ENCODE peak calls at places on chromosomes 4 and X, in ten cellular contexts. One of them, this sample, is unnamed.

GRCh38 chrX:47523297-47523696 is 37.7 kb upstream of the ARAF start:
- DNase-seq in dorsolateral prefrontal cortex: peak; percentile 78
- DNase-seq in epithelial cell of proximal tubule: no peak
- DNase-seq in esophagus muscularis mucosa: peak; percentile 92
- DNase-seq in GM06990: peak; percentile 85
- DNase-seq in GM23338: peak; percentile 72
- DNase-seq in lung: peak; percentile 83
- DNase-seq in DND-41: peak; percentile 79
- DNase-seq in upper lobe of right lung: peak; percentile 90
- DNase-seq in tibial nerve: peak; percentile 56
- DNase-seq in this sample: peak; percentile 58

GRCh38 chrX:7941390-7942042 is 14.3 kb upstream of the PNPLA4 start:
- DNase-seq in dorsolateral prefrontal cortex: no peak
- DNase-seq in epithelial cell of proximal tubule: no peak
- DNase-seq in tibial nerve: no peak
- DNase-seq in esophagus muscularis mucosa: no peak
- DNase-seq in upper lobe of right lung: no peak
- DNase-seq in GM06990: no peak
- DNase-seq in lung: no peak
- DNase-seq in DND-41: peak; percentile 21
- DNase-seq in GM23338: peak; percentile 37
- DNase-seq in this sample: peak; percentile 20

GRCh38 chr4:3669553-3669949 is 96.6 kb upstream of the ADRA2C start:
- DNase-seq in dorsolateral prefrontal cortex: no peak
- DNase-seq in GM06990: no peak
- DNase-seq in epithelial cell of proximal tubule: no peak
- DNase-seq in tibial nerve: no peak
- DNase-seq in DND-41: no peak
- DNase-seq in GM23338: no peak
- DNase-seq in esophagus muscularis mucosa: no peak
- DNase-seq in upper lobe of right lung: no peak
- DNase-seq in lung: no peak
- DNase-seq in this sample: no peak

GRCh38 chrX:132086717-132087116 is 41.1 kb downstream of the FRMD7 start:
- DNase-seq in GM06990: no peak
- DNase-seq in dorsolateral prefrontal cortex: no peak
- DNase-seq in upper lobe of right lung: no peak
- DNase-seq in GM23338: no peak
- DNase-seq in DND-41: no peak
- DNase-seq in esophagus muscularis mucosa: no peak
- DNase-seq in tibial nerve: no peak
- DNase-seq in lung: no peak
- DNase-seq in epithelial cell of proximal tubule: no peak
- DNase-seq in this sample: peak; percentile 12

GRCh38 chr4:79247695-79248394 is 78.0 kb downstream of the NAA11 start:
- DNase-seq in GM23338: no peak
- DNase-seq in DND-41: no peak
- DNase-seq in lung: no peak
- DNase-seq in GM06990: no peak
- DNase-seq in epithelial cell of proximal tubule: no peak
- DNase-seq in tibial nerve: no peak
- DNase-seq in dorsolateral prefrontal cortex: no peak
- DNase-seq in upper lobe of right lung: no peak
- DNase-seq in esophagus muscularis mucosa: no peak
- DNase-seq in this sample: no peak

GRCh38 chrX:80879143-80879542 is 69.5 kb upstream of the BRWD3 start:
- DNase-seq in dorsolateral prefrontal cortex: no peak
- DNase-seq in upper lobe of right lung: no peak
- DNase-seq in DND-41: no peak
- DNase-seq in GM23338: no peak
- DNase-seq in epithelial cell of proximal tubule: no peak
- DNase-seq in tibial nerve: peak; percentile 4
- DNase-seq in lung: no peak
- DNase-seq in esophagus muscularis mucosa: no peak
- DNase-seq in GM06990: no peak
- DNase-seq in this sample: no peak

GRCh38 chr4:49000806-49001205 is 14.7 kb downstream of the CWH43 start:
- DNase-seq in tibial nerve: no peak
- DNase-seq in DND-41: no peak
- DNase-seq in upper lobe of right lung: no peak
- DNase-seq in dorsolateral prefrontal cortex: no peak
- DNase-seq in GM06990: no peak
- DNase-seq in esophagus muscularis mucosa: no peak
- DNase-seq in GM23338: no peak
- DNase-seq in lung: no peak
- DNase-seq in epithelial cell of proximal tubule: no peak
- DNase-seq in this sample: no peak

GRCh38 chr4:153244969-153245368 is 40.7 kb downstream of the TRIM2 start:
- DNase-seq in DND-41: no peak
- DNase-seq in GM23338: no peak
- DNase-seq in esophagus muscularis mucosa: no peak
- DNase-seq in lung: no peak
- DNase-seq in epithelial cell of proximal tubule: no peak
- DNase-seq in dorsolateral prefrontal cortex: no peak
- DNase-seq in tibial nerve: no peak
- DNase-seq in GM06990: no peak
- DNase-seq in upper lobe of right lung: no peak
- DNase-seq in this sample: no peak

GRCh38 chr4:10011277-10011676 is 10.0 kb downstream of the SLC2A9 start:
- DNase-seq in GM06990: no peak
- DNase-seq in DND-41: no peak
- DNase-seq in GM23338: no peak
- DNase-seq in epithelial cell of proximal tubule: no peak
- DNase-seq in dorsolateral prefrontal cortex: no peak
- DNase-seq in lung: no peak
- DNase-seq in upper lobe of right lung: no peak
- DNase-seq in esophagus muscularis mucosa: no peak
- DNase-seq in tibial nerve: no peak
- DNase-seq in this sample: no peak

GRCh38 chr4:147683172-147683571 is 791 bp downstream of the PRMT9 start:
- DNase-seq in GM06990: no peak
- DNase-seq in epithelial cell of proximal tubule: no peak
- DNase-seq in esophagus muscularis mucosa: no peak
- DNase-seq in DND-41: peak; percentile 23
- DNase-seq in dorsolateral prefrontal cortex: no peak
- DNase-seq in GM23338: peak; percentile 11
- DNase-seq in tibial nerve: peak; percentile 23
- DNase-seq in lung: no peak
- DNase-seq in upper lobe of right lung: no peak
- DNase-seq in this sample: peak; percentile 35

GRCh38 chr4:158671915-158672806 is at the start of gene ETFDH:
- DNase-seq in esophagus muscularis mucosa: peak; percentile 100
- DNase-seq in dorsolateral prefrontal cortex: peak; percentile 99
- DNase-seq in GM06990: peak; percentile 100
- DNase-seq in upper lobe of right lung: peak; percentile 100
- DNase-seq in lung: peak; percentile 99
- DNase-seq in GM23338: peak; percentile 98
- DNase-seq in tibial nerve: peak; percentile 98
- DNase-seq in epithelial cell of proximal tubule: peak; percentile 94
- DNase-seq in DND-41: peak; percentile 99
- DNase-seq in this sample: peak; percentile 99
- TF ChIP-seq CTCF in esophagus muscularis mucosa: peak; percentile 58
- TF ChIP-seq CTCF in dorsolateral prefrontal cortex: peak; percentile 69
- TF ChIP-seq CTCF in GM06990: peak; percentile 83
- TF ChIP-seq CTCF in upper lobe of right lung: peak; percentile 63
- TF ChIP-seq CTCF in lung: peak; percentile 60
- TF ChIP-seq CTCF in GM23338: peak; percentile 83
- TF ChIP-seq CTCF in tibial nerve: peak; percentile 55
- TF ChIP-seq CTCF in epithelial cell of proximal tubule: peak; percentile 56
- TF ChIP-seq CTCF in DND-41: peak; percentile 83
- TF ChIP-seq CTCF in this sample: peak; percentile 39

DNA sequence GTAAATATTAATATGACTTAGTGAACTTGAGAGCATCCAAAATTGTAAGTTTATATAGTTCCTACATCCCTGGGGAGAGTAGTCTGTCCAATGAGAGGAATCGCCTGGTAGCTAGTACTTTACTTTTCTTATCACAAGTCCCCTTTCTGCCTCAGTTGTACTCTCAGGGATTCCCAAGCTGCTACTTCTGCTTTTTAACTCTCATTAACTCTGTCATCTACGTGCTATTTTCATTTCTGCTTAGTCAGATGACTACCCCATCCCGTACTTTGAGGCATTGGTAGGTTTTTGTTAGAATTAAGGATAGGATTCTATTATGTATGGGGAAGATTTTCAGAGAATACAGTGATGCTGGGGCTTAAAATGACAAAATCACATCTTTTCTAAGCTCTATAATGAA is 24.7 kb downstream of the RBPJ start:
- DNase-seq in tibial nerve: no peak
- DNase-seq in DND-41: no peak
- DNase-seq in dorsolateral prefrontal cortex: no peak
- DNase-seq in epithelial cell of proximal tubule: no peak
- DNase-seq in lung: no peak
- DNase-seq in esophagus muscularis mucosa: no peak
- DNase-seq in GM06990: no peak
- DNase-seq in upper lobe of right lung: no peak
- DNase-seq in GM23338: no peak
- DNase-seq in this sample: no peak
- H3K4me3 ChIP-seq in tibial nerve: no peak overlapping the region
- H3K4me3 ChIP-seq in DND-41: no peak overlapping the region
- H3K4me3 ChIP-seq in dorsolateral prefrontal cortex: peak overlapping the region; percentile 43
- H3K4me3 ChIP-seq in epithelial cell of proximal tubule: peak overlapping the region; percentile 23
- H3K4me3 ChIP-seq in lung: no peak overlapping the region
- H3K4me3 ChIP-seq in esophagus muscularis mucosa: no peak overlapping the region
- H3K4me3 ChIP-seq in GM06990: no peak overlapping the region
- H3K4me3 ChIP-seq in upper lobe of right lung: peak overlapping the region; percentile 6
- H3K4me3 ChIP-seq in GM23338: peak overlapping the region; percentile 5
- H3K4me3 ChIP-seq in this sample: no peak overlapping the region

DNA sequence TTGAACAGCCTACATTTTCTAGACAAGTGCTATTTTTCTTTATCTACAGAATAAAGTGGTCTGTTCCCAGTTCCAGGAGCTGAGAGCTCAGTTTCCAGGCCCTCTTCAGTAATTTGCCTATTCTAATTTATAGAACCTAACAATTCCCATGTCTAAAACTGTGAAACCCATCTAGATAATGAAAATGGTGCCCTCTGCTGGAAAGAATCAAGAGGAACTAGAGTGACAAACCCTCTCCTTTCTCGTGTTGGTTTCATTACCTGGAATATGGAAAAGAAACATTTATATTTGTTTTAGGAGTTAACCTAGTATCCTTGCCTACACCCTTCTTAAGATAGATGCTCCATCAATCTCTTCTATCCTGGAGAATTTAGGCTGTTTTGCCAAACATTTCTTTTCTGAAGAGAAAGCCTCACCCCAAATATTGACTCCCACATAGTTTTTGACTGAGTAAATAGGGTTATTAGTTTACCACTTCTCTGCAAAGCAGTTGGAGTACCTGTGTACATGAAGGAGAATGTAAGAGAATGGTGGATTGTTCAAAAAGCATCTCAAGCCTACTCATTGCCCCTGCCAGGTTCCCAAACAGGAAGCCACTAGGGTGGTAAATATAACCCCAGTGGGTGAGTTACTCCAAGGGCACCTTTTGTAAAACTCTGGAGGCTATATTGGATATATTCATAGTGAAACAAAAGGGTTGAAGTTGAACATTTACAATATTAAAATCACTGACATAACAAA is 121.6 kb downstream of the RASL11B start:
- DNase-seq in upper lobe of right lung: no peak
- DNase-seq in esophagus muscularis mucosa: no peak
- DNase-seq in GM23338: peak; percentile 89
- DNase-seq in tibial nerve: peak; percentile 70
- DNase-seq in DND-41: no peak
- DNase-seq in lung: no peak
- DNase-seq in dorsolateral prefrontal cortex: no peak
- DNase-seq in GM06990: no peak
- DNase-seq in epithelial cell of proximal tubule: peak; percentile 25
- DNase-seq in this sample: peak; percentile 75
- TF ChIP-seq CTCF in upper lobe of right lung: peak; percentile 75
- TF ChIP-seq CTCF in esophagus muscularis mucosa: peak; percentile 64
- TF ChIP-seq CTCF in GM23338: peak; percentile 68
- TF ChIP-seq CTCF in tibial nerve: peak; percentile 67
- TF ChIP-seq CTCF in DND-41: peak; percentile 80
- TF ChIP-seq CTCF in lung: peak; percentile 53
- TF ChIP-seq CTCF in dorsolateral prefrontal cortex: peak; percentile 86
- TF ChIP-seq CTCF in GM06990: peak; percentile 54
- TF ChIP-seq CTCF in epithelial cell of proximal tubule: peak; percentile 75
- TF ChIP-seq CTCF in this sample: peak; percentile 76

GRCh38 chrX:40146471-40147398 is 49.0 kb upstream of the BCOR start:
- DNase-seq in tibial nerve: no peak
- DNase-seq in DND-41: peak; percentile 65
- DNase-seq in epithelial cell of proximal tubule: no peak
- DNase-seq in dorsolateral prefrontal cortex: no peak
- DNase-seq in upper lobe of right lung: no peak
- DNase-seq in lung: no peak
- DNase-seq in esophagus muscularis mucosa: no peak
- DNase-seq in GM06990: no peak
- DNase-seq in GM23338: peak; percentile 62
- DNase-seq in this sample: no peak

GRCh38 chrX:40147399-40148188 is 49.8 kb upstream of the BCOR start:
- DNase-seq in upper lobe of right lung: no peak
- DNase-seq in GM23338: peak; percentile 41
- DNase-seq in epithelial cell of proximal tubule: no peak
- DNase-seq in GM06990: no peak
- DNase-seq in tibial nerve: no peak
- DNase-seq in DND-41: no peak
- DNase-seq in esophagus muscularis mucosa: no peak
- DNase-seq in dorsolateral prefrontal cortex: no peak
- DNase-seq in lung: no peak
- DNase-seq in this sample: no peak

GRCh38 chrX:40145001-40145631 is 47.4 kb upstream of the BCOR start:
- DNase-seq in lung: no peak
- DNase-seq in tibial nerve: no peak
- DNase-seq in dorsolateral prefrontal cortex: no peak
- DNase-seq in epithelial cell of proximal tubule: no peak
- DNase-seq in upper lobe of right lung: peak; percentile 69
- DNase-seq in GM23338: peak; percentile 66
- DNase-seq in DND-41: peak; percentile 27
- DNase-seq in esophagus muscularis mucosa: no peak
- DNase-seq in GM06990: no peak
- DNase-seq in this sample: no peak

GRCh38 chrX:40144576-40144975 is 46.8 kb upstream of the BCOR start:
- DNase-seq in dorsolateral prefrontal cortex: no peak
- DNase-seq in DND-41: no peak
- DNase-seq in upper lobe of right lung: no peak
- DNase-seq in GM06990: no peak
- DNase-seq in lung: no peak
- DNase-seq in esophagus muscularis mucosa: no peak
- DNase-seq in GM23338: peak; percentile 50
- DNase-seq in epithelial cell of proximal tubule: no peak
- DNase-seq in tibial nerve: no peak
- DNase-seq in this sample: no peak

DNA sequence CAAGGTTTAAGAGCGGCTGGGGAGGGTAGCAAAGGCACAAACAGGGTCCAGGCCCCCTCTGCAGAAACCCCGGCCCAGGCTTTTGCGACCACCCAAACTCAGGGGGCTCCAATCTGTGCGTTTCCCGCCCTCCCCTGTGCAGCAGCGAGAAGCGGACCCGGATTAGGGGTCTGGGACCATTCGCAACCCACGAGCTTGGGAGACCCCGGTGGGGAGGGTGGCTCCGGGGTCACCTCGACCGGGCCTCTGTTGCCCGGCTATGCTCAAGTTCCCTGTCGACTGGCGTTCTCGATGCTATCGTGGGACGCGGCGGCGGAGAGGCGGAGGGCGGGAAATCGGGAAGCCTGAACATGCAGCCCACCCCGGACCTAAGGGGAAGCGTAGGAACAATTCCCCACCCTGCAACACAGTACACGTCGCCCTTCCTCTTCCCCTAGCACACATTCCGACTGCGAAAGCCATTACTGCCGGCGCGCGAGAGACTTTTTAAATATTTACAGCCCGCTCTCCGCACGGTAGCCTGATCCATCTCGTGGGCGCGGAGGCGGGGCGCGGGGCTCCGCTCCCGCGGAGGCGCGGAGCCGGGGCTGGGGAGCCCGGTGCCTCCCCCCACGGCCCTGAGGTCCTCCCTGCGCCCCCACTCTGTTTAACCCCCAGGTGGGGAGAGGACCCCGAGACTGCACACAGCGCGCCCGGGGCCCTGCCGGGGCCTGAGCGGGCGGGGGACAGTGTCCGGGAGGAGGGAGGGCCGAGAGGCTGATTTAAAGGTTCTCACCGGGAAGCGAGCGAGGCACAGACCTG is 48.1 kb upstream of the BCOR start:
- DNase-seq in DND-41: peak; percentile 26
- DNase-seq in tibial nerve: no peak
- DNase-seq in epithelial cell of proximal tubule: no peak
- DNase-seq in GM23338: no peak
- DNase-seq in esophagus muscularis mucosa: no peak
- DNase-seq in dorsolateral prefrontal cortex: no peak
- DNase-seq in upper lobe of right lung: no peak
- DNase-seq in GM06990: no peak
- DNase-seq in lung: no peak
- DNase-seq in this sample: no peak
- H3K4me3 ChIP-seq in DND-41: peak overlapping the region; percentile 71
- H3K4me3 ChIP-seq in tibial nerve: peak overlapping the region; percentile 45
- H3K4me3 ChIP-seq in epithelial cell of proximal tubule: peak overlapping the region; percentile 61
- H3K4me3 ChIP-seq in GM23338: peak overlapping the region; percentile 58
- H3K4me3 ChIP-seq in esophagus muscularis mucosa: peak overlapping the region; percentile 58
- H3K4me3 ChIP-seq in dorsolateral prefrontal cortex: peak overlapping the region; percentile 55
- H3K4me3 ChIP-seq in upper lobe of right lung: peak overlapping the region; percentile 52
- H3K4me3 ChIP-seq in GM06990: no peak overlapping the region
- H3K4me3 ChIP-seq in lung: no peak overlapping the region
- H3K4me3 ChIP-seq in this sample: peak overlapping the region; percentile 40

This sample was measured in fibroblast of mammary gland.